ENCODE peak calls at places on chromosomes 2 and 18, in nine cellular contexts. H is effector memory CD4-positive, alpha-beta T cell; X is lower lobe of right lung; Y is A549; E is RWPE1; S is CD8-positive, alpha-beta memory T cell; J is trophoblast cell; D is lung; L is HepG2. I is an unnamed sample.

GRCh38 chr2:183089192-183089851 is 10.8 kb downstream of the DUSP19 start:
- DNase-seq in H (no peak), X (no peak), Y (no peak), E (no peak), S (no peak), J (no peak), D (no peak), L (no peak), I (no peak)

GRCh38 chr2:215848146-215848545 is 165.2 kb downstream of the MREG start:
- DNase-seq in H (no peak), X (no peak), Y (no peak), E (no peak), S (no peak), J (peak), D (no peak), L (no peak), I (no peak)

GRCh38 chr18:67896471-67896870 is 380.0 kb upstream of the DSEL start:
- DNase-seq in H (no peak), X (no peak), Y (no peak), E (no peak), S (no peak), J (no peak), D (no peak), L (no peak), I (no peak)

GRCh38 chr2:191637182-191638078 is 40.5 kb upstream of the NABP1 start:
- DNase-seq in H (no peak), X (no peak), Y (peak), E (peak), S (no peak), J (peak), D (no peak), L (peak), I (no peak)

GRCh38 chr2:173965372-173966025 is at the start of gene SP3:
- DNase-seq in H (peak), X (peak), Y (peak), E (peak), S (peak), J (peak), D (peak), L (peak), I (peak)

GRCh38 chr2:41939410-41939775 is 108.4 kb upstream of the PKDCC start:
- DNase-seq in H (no peak), X (no peak), Y (no peak), E (no peak), S (no peak), J (no peak), D (no peak), L (no peak), I (no peak)

GRCh38 chr2:239319261-239319661 is 81.6 kb downstream of the HDAC4 start:
- DNase-seq in H (no peak), X (peak), Y (no peak), E (no peak), S (no peak), J (no peak), D (no peak), L (no peak), I (no peak)

GRCh38 chr2:30786923-30787685 is 20.1 kb downstream of the CAPN13 start:
- DNase-seq in H (no peak), X (no peak), Y (no peak), E (no peak), S (no peak), J (no peak), D (peak), L (no peak), I (peak)

GRCh38 chr2:58984731-58985130 is 743.6 kb upstream of the FANCL start:
- DNase-seq in H (no peak), X (no peak), Y (no peak), E (no peak), S (no peak), J (no peak), D (no peak), L (no peak), I (no peak)

GRCh38 chr2:59458862-59459261 is 1094.6 kb downstream of the BCL11A start:
- DNase-seq in H (no peak), X (no peak), Y (no peak), E (no peak), S (no peak), J (no peak), D (no peak), L (no peak), I (no peak)

GRCh38 chr18:10400534-10400933 is 53.9 kb upstream of the APCDD1 start:
- DNase-seq in H (no peak), X (no peak), Y (no peak), E (no peak), S (no peak), J (no peak), D (peak), L (no peak), I (no peak)

GRCh38 chr2:9703085-9703641 is 72.4 kb upstream of the YWHAQ start:
- DNase-seq in H (peak), X (peak), Y (peak), E (peak), S (peak), J (peak), D (peak), L (peak), I (peak)

GRCh38 chr2:11583203-11583752 is 49.4 kb downstream of the GREB1 start:
- DNase-seq in H (no peak), X (no peak), Y (no peak), E (no peak), S (no peak), J (no peak), D (no peak), L (peak), I (no peak)

GRCh38 chr18:9233771-9234440 is 97.3 kb downstream of the ANKRD12 start:
- DNase-seq in H (no peak), X (no peak), Y (no peak), E (no peak), S (no peak), J (no peak), D (no peak), L (no peak), I (no peak)

GRCh38 chr2:14944562-14945346 is 312.2 kb downstream of the LRATD1 start:
- DNase-seq in H (no peak), X (no peak), Y (no peak), E (peak), S (no peak), J (peak), D (no peak), L (peak), I (no peak)

GRCh38 chr18:76495435-76496199 is 575 bp upstream of the ZNF516 start:
- DNase-seq in H (no peak), X (no peak), Y (peak), E (peak), S (no peak), J (no peak), D (no peak), L (peak), I (no peak)

GRCh38 chr18:35186491-35187034 is 54.3 kb upstream of the ZNF397 start:
- DNase-seq in H (no peak), X (no peak), Y (no peak), E (no peak), S (no peak), J (peak), D (no peak), L (no peak), I (no peak)

GRCh38 chr2:197847666-197848401 is 43.4 kb downstream of the PLCL1 start:
- DNase-seq in H (no peak), X (no peak), Y (no peak), E (no peak), S (no peak), J (peak), D (no peak), L (no peak), I (no peak)

GRCh38 chr2:8851811-8852560 is 14.6 kb upstream of the KIDINS220 start:
- DNase-seq in H (no peak), X (no peak), Y (no peak), E (no peak), S (no peak), J (peak), D (no peak), L (no peak), I (no peak)

GRCh38 chr2:181140414-181140813 is 160.0 kb downstream of the UBE2E3 start:
- DNase-seq in H (no peak), X (no peak), Y (no peak), E (no peak), S (no peak), J (no peak), D (no peak), L (no peak), I (no peak)

GRCh38 chr2:112182581-112183034 is 44.4 kb downstream of the FBLN7 start:
- DNase-seq in H (no peak), X (no peak), Y (no peak), E (no peak), S (no peak), J (no peak), D (no peak), L (no peak), I (no peak)

GRCh38 chr2:239398536-239398935 is 2.3 kb downstream of the HDAC4 start:
- DNase-seq in H (no peak), X (no peak), Y (no peak), E (no peak), S (no peak), J (no peak), D (no peak), L (no peak), I (no peak)

GRCh38 chr2:135985826-135986393 is 484 bp upstream of the DARS1 start:
- DNase-seq in H (no peak), X (no peak), Y (peak), E (no peak), S (peak), J (no peak), D (no peak), L (no peak), I (no peak)

GRCh38 chr2:85159589-85159988 is 26.4 kb downstream of the TCF7L1 start:
- DNase-seq in H (no peak), X (no peak), Y (no peak), E (no peak), S (no peak), J (no peak), D (no peak), L (no peak), I (no peak)

GRCh38 chr2:66577331-66578041 is 142.6 kb downstream of the MEIS1 start:
- DNase-seq in H (no peak), X (no peak), Y (peak), E (no peak), S (no peak), J (no peak), D (no peak), L (no peak), I (no peak)

GRCh38 chr2:196113061-196113974 is 44.7 kb upstream of the DNAH7 start:
- DNase-seq in H (no peak), X (no peak), Y (no peak), E (no peak), S (no peak), J (peak), D (no peak), L (no peak), I (no peak)

GRCh38 chr2:181258761-181259160 is 198.4 kb upstream of the ITGA4 start:
- DNase-seq in H (no peak), X (no peak), Y (no peak), E (no peak), S (no peak), J (peak), D (no peak), L (peak), I (no peak)

GRCh38 chr2:233684640-233685039 is 2.9 kb downstream of the UGT1A7 start:
- DNase-seq in H (no peak), X (no peak), Y (no peak), E (no peak), S (no peak), J (no peak), D (no peak), L (no peak), I (no peak)

GRCh38 chr2:378364-378763 is 90.5 kb upstream of the ALKAL2 start:
- DNase-seq in H (no peak), X (no peak), Y (no peak), E (no peak), S (no peak), J (no peak), D (no peak), L (peak), I (no peak)

GRCh38 chr2:78486565-78486964 is 538.9 kb upstream of the REG3G start:
- DNase-seq in H (no peak), X (no peak), Y (no peak), E (no peak), S (no peak), J (no peak), D (no peak), L (no peak), I (no peak)

GRCh38 chr2:152499921-152500320 is 164.9 kb downstream of the FMNL2 start:
- DNase-seq in H (no peak), X (no peak), Y (no peak), E (no peak), S (no peak), J (peak), D (no peak), L (no peak), I (no peak)
- H3K27ac ChIP-seq in H (no peak), X (peak), Y (peak), E (no peak), S (no peak), J (no peak), D (no peak), L (no peak), I (peak)

DNA sequence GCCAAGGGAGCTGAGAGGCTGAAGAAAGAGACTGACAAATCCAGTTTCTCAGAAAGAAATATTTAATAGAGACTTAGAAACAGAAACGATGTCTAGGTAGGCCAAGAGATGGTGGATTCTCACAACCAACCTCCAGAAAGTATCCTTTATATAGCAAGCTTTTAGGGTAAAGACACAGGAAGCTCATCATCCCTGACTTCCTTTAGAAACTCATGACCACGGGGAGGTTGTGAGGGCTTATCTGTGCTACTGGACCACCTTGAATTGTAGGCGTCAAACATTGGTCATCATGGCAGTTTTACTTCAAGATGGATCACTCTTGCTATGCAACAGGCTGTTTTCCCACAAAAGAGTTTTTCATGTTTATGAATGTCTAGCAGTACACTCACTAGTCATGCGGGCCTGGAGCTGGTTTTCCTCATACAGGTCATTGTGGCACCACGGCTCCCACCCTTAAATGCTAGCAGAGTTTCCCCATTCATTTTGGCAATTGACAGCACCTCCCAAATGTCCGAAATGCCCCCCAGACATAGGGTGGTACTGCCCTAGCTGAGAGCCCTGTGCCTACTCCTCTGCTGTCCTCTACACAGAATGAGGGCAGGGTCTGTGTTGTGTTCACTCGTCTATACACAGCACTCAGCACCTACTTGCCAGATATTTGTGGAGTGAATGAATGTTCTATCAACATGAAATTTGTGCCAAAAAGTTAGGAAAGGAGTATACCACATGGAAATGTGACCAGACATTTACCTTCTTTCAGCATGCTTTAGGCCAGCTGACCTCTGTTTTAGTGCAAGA is 89.0 kb downstream of the TMEM247 start:
- DNase-seq in H (no peak), X (no peak), Y (no peak), E (no peak), S (no peak), J (no peak), D (no peak), L (no peak), I (no peak)
- H3K27ac ChIP-seq in H (no peak), X (no peak), Y (no peak), E (no peak), S (no peak), J (no peak), D (no peak), L (no peak), I (peak)

GRCh38 chr2:60614319-60614718 is 60.9 kb upstream of the BCL11A start:
- DNase-seq in H (no peak), X (no peak), Y (no peak), E (no peak), S (no peak), J (peak), D (no peak), L (no peak), I (no peak)

GRCh38 chr2:60612028-60612427 is 58.6 kb upstream of the BCL11A start:
- DNase-seq in H (no peak), X (no peak), Y (no peak), E (no peak), S (no peak), J (no peak), D (no peak), L (no peak), I (no peak)

GRCh38 chr2:60604665-60605064 is 51.2 kb upstream of the BCL11A start:
- DNase-seq in H (no peak), X (no peak), Y (no peak), E (no peak), S (no peak), J (no peak), D (no peak), L (no peak), I (no peak)

GRCh38 chr2:60603533-60604190 is 50.2 kb upstream of the BCL11A start:
- DNase-seq in H (no peak), X (no peak), Y (no peak), E (no peak), S (no peak), J (peak), D (no peak), L (no peak), I (no peak)

GRCh38 chr2:60608679-60609078 is 55.2 kb upstream of the BCL11A start:
- DNase-seq in H (no peak), X (no peak), Y (no peak), E (no peak), S (no peak), J (no peak), D (no peak), L (no peak), I (no peak)
- H3K27ac ChIP-seq in H (no peak), X (no peak), Y (no peak), E (no peak), S (no peak), J (no peak), D (no peak), L (no peak), I (no peak)

GRCh38 chr18:63457987-63458386 is 18.8 kb upstream of the SERPINB5 start:
- DNase-seq in H (no peak), X (no peak), Y (no peak), E (no peak), S (no peak), J (peak), D (no peak), L (no peak), I (no peak)
- H3K27ac ChIP-seq in H (no peak), X (no peak), Y (no peak), E (peak), S (no peak), J (no peak), D (no peak), L (no peak), I (no peak)

GRCh38 chr2:203574824-203575223 is 39.7 kb upstream of the RAPH1 start:
- DNase-seq in H (no peak), X (no peak), Y (no peak), E (no peak), S (no peak), J (no peak), D (no peak), L (no peak), I (no peak)

GRCh38 chr2:203579730-203580129 is 44.6 kb upstream of the RAPH1 start:
- DNase-seq in H (no peak), X (no peak), Y (no peak), E (no peak), S (no peak), J (no peak), D (no peak), L (no peak), I (no peak)

GRCh38 chr2:203580846-203581245 is 45.7 kb upstream of the RAPH1 start:
- DNase-seq in H (no peak), X (no peak), Y (no peak), E (no peak), S (no peak), J (no peak), D (no peak), L (no peak), I (no peak)

GRCh38 chr2:203579131-203579643 is 44.1 kb upstream of the RAPH1 start:
- DNase-seq in H (no peak), X (peak), Y (no peak), E (peak), S (no peak), J (peak), D (peak), L (no peak), I (no peak)

DNA sequence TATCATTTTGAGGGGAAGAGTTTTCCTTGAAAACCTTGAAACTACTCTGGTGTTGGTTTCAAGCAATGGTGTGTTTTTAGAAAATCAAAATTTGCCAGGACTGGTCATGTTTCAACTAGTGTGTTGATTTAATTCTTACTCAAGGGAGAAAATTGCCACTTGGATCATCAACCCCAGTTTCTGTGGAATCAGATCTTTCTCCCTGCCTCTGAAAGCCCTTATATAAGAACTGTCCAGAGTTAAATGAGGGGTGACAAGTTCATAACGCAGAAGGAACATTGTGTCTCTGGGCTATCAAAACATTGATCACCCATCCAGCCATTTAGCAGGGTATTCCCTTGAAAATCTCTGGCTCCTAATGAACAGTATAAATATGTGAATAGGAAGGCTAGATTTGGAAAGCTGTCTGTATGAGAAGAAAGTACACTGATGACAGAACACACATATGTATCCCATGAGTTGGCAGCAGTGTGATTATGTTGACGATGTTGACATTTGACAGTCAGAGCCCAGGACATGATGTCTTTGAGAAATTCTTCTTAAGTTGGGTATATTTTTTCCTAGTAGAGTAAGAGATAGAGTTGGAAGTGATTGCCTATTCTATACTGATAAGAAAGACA is 43.5 kb upstream of the RAPH1 start:
- DNase-seq in H (no peak), X (no peak), Y (no peak), E (no peak), S (no peak), J (no peak), D (no peak), L (no peak), I (no peak)
- H3K27ac ChIP-seq in H (no peak), X (peak), Y (no peak), E (no peak), S (no peak), J (peak), D (peak), L (no peak), I (peak)

GRCh38 chr2:65159921-65160320 is 30.0 kb upstream of the RAB1A start:
- DNase-seq in H (no peak), X (no peak), Y (no peak), E (no peak), S (no peak), J (no peak), D (no peak), L (no peak), I (no peak)
- H3K27ac ChIP-seq in H (no peak), X (no peak), Y (no peak), E (no peak), S (no peak), J (no peak), D (no peak), L (no peak), I (no peak)

DNA sequence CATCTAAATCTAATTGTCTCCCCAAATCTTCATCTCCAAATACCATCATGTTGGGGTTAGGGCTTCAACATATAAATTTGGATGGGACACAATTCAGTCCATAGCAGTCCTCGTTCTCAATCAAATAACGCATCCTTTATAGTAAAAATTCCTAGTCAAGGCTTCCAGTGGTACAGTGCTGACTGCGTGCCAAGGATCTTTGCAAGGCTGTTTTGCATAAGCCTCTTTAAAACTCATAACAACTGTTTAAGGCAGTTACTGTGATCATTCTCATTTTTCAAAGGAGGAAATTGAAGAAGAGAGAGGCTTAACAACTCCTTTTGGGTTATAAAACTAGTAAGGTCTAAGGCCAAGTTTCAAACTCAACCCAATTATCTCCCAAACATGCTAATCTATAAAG is 666.9 kb downstream of the NYAP2 start:
- DNase-seq in H (no peak), X (no peak), Y (no peak), E (no peak), S (no peak), J (no peak), D (no peak), L (no peak), I (no peak)
- H3K27ac ChIP-seq in H (no peak), X (no peak), Y (no peak), E (no peak), S (no peak), J (no peak), D (no peak), L (no peak), I (no peak)